ENCODE peak calls at places on chromosomes 7 and 10, in five cellular contexts. One of them, this sample, is unnamed.

GRCh38 chr7:6202117-6202516 is 70.3 kb downstream of the CYTH3 start:
- DNase-seq in HCT116: no peak
- DNase-seq in HepG2: no peak
- DNase-seq in K562: no peak
- DNase-seq in H1: no peak
- DNase-seq in this sample: no peak

GRCh38 chr7:88539977-88540376 is 219.5 kb upstream of the ZNF804B start:
- DNase-seq in HCT116: no peak
- DNase-seq in HepG2: no peak
- DNase-seq in K562: no peak
- DNase-seq in H1: no peak
- DNase-seq in this sample: no peak

GRCh38 chr7:27899601-27900000 is 159.6 kb downstream of the TAX1BP1 start:
- DNase-seq in HCT116: no peak
- DNase-seq in HepG2: no peak
- DNase-seq in K562: no peak
- DNase-seq in H1: no peak
- DNase-seq in this sample: no peak

GRCh38 chr7:127988743-127989142 is 42.5 kb downstream of the LRRC4 start:
- DNase-seq in HCT116: no peak
- DNase-seq in HepG2: no peak
- DNase-seq in K562: no peak
- DNase-seq in H1: no peak
- DNase-seq in this sample: no peak

GRCh38 chr7:146503844-146504243 is 387.2 kb downstream of the CNTNAP2 start:
- DNase-seq in HCT116: no peak
- DNase-seq in HepG2: no peak
- DNase-seq in K562: no peak
- DNase-seq in H1: no peak
- DNase-seq in this sample: no peak

GRCh38 chr7:100013328-100013676 is 2.1 kb upstream of the ZKSCAN1 start:
- DNase-seq in HCT116: no peak
- DNase-seq in HepG2: no peak
- DNase-seq in K562: no peak
- DNase-seq in H1: no peak
- DNase-seq in this sample: no peak

GRCh38 chr10:1368772-1369171 is 312.6 kb downstream of the WDR37 start:
- DNase-seq in HCT116: peak; percentile 45
- DNase-seq in HepG2: peak; percentile 28
- DNase-seq in K562: peak; percentile 64
- DNase-seq in H1: peak; percentile 74
- DNase-seq in this sample: peak; percentile 79

GRCh38 chr10:100655760-100656421 is 89.5 kb upstream of the PAX2 start:
- DNase-seq in HCT116: no peak
- DNase-seq in HepG2: no peak
- DNase-seq in K562: no peak
- DNase-seq in H1: peak; percentile 62
- DNase-seq in this sample: no peak

GRCh38 chr10:70737977-70738376 is 47.2 kb downstream of the TBATA start:
- DNase-seq in HCT116: no peak
- DNase-seq in HepG2: no peak
- DNase-seq in K562: no peak
- DNase-seq in H1: no peak
- DNase-seq in this sample: no peak

GRCh38 chr7:16491148-16491547 is 25.6 kb upstream of the SOSTDC1 start:
- DNase-seq in HCT116: no peak
- DNase-seq in HepG2: peak; percentile 23
- DNase-seq in K562: no peak
- DNase-seq in H1: no peak
- DNase-seq in this sample: no peak

GRCh38 chr7:27922907-27923306 is 182.9 kb downstream of the TAX1BP1 start:
- DNase-seq in HCT116: no peak
- DNase-seq in HepG2: no peak
- DNase-seq in K562: no peak
- DNase-seq in H1: no peak
- DNase-seq in this sample: no peak

GRCh38 chr10:110629680-110630191 is 14.4 kb upstream of the RBM20 start:
- DNase-seq in HCT116: no peak
- DNase-seq in HepG2: peak; percentile 71
- DNase-seq in K562: no peak
- DNase-seq in H1: no peak
- DNase-seq in this sample: no peak

GRCh38 chr7:79302281-79302680 is 151.2 kb downstream of the MAGI2 start:
- DNase-seq in HCT116: no peak
- DNase-seq in HepG2: no peak
- DNase-seq in K562: no peak
- DNase-seq in H1: no peak
- DNase-seq in this sample: no peak

GRCh38 chr10:44752451-44753441 is 158.4 kb upstream of the TMEM72 start:
- DNase-seq in HCT116: no peak
- DNase-seq in HepG2: no peak
- DNase-seq in K562: no peak
- DNase-seq in H1: no peak
- DNase-seq in this sample: peak; percentile 48

GRCh38 chr7:73683916-73684693 is 708 bp downstream of the BUD23 start:
- DNase-seq in HCT116: no peak
- DNase-seq in HepG2: no peak
- DNase-seq in K562: no peak
- DNase-seq in H1: no peak
- DNase-seq in this sample: peak; percentile 42

GRCh38 chr7:75985009-75985517 is 9.3 kb downstream of the TMEM120A start:
- DNase-seq in HCT116: no peak
- DNase-seq in HepG2: no peak
- DNase-seq in K562: no peak
- DNase-seq in H1: no peak
- DNase-seq in this sample: no peak

GRCh38 chr10:3806603-3807002 is 21.6 kb upstream of the KLF6 start:
- DNase-seq in HCT116: no peak
- DNase-seq in HepG2: peak; percentile 39
- DNase-seq in K562: no peak
- DNase-seq in H1: no peak
- DNase-seq in this sample: no peak

GRCh38 chr7:116528008-116528789 is 3.4 kb downstream of the CAV1 start:
- DNase-seq in HCT116: peak; percentile 54
- DNase-seq in HepG2: no peak
- DNase-seq in K562: no peak
- DNase-seq in H1: no peak
- DNase-seq in this sample: no peak

GRCh38 chr7:100673942-100674431 is 447 bp downstream of the GNB2 start:
- DNase-seq in HCT116: no peak
- DNase-seq in HepG2: no peak
- DNase-seq in K562: peak; percentile 66
- DNase-seq in H1: peak; percentile 76
- DNase-seq in this sample: no peak

GRCh38 chr7:91157579-91158320 is 106.5 kb upstream of the FZD1 start:
- DNase-seq in HCT116: no peak
- DNase-seq in HepG2: no peak
- DNase-seq in K562: no peak
- DNase-seq in H1: no peak
- DNase-seq in this sample: no peak

GRCh38 chr10:62396864-62397263 is 22.7 kb downstream of the ZNF365 start:
- DNase-seq in HCT116: no peak
- DNase-seq in HepG2: no peak
- DNase-seq in K562: no peak
- DNase-seq in H1: no peak
- DNase-seq in this sample: no peak

GRCh38 chr10:62399211-62399610 is 25.0 kb downstream of the ZNF365 start:
- DNase-seq in HCT116: no peak
- DNase-seq in HepG2: no peak
- DNase-seq in K562: no peak
- DNase-seq in H1: no peak
- DNase-seq in this sample: no peak

GRCh38 chr10:62402503-62402902 is 28.3 kb downstream of the ZNF365 start:
- DNase-seq in HCT116: no peak
- DNase-seq in HepG2: no peak
- DNase-seq in K562: no peak
- DNase-seq in H1: no peak
- DNase-seq in this sample: no peak
- TF ChIP-seq JUND in HCT116: no peak
- TF ChIP-seq JUND in HepG2: no peak
- TF ChIP-seq JUND in K562: no peak
- TF ChIP-seq JUND in H1: no peak
- TF ChIP-seq JUND in this sample: no peak

GRCh38 chr7:95798401-95798930 is 26.1 kb downstream of the DYNC1I1 start:
- DNase-seq in HCT116: no peak
- DNase-seq in HepG2: no peak
- DNase-seq in K562: no peak
- DNase-seq in H1: no peak
- DNase-seq in this sample: no peak
- TF ChIP-seq JUND in HCT116: no peak
- TF ChIP-seq JUND in HepG2: no peak
- TF ChIP-seq JUND in K562: no peak
- TF ChIP-seq JUND in H1: no peak
- TF ChIP-seq JUND in this sample: no peak

GRCh38 chr10:132415956-132416355 is 19.0 kb downstream of the PWWP2B start:
- DNase-seq in HCT116: no peak
- DNase-seq in HepG2: no peak
- DNase-seq in K562: no peak
- DNase-seq in H1: no peak
- DNase-seq in this sample: no peak

GRCh38 chr10:132416566-132417248 is 19.7 kb downstream of the PWWP2B start:
- DNase-seq in HCT116: no peak
- DNase-seq in HepG2: no peak
- DNase-seq in K562: no peak
- DNase-seq in H1: no peak
- DNase-seq in this sample: no peak

GRCh38 chr10:132414402-132415016 is 17.5 kb downstream of the PWWP2B start:
- DNase-seq in HCT116: no peak
- DNase-seq in HepG2: no peak
- DNase-seq in K562: no peak
- DNase-seq in H1: no peak
- DNase-seq in this sample: no peak

GRCh38 chr10:132413226-132414205 is 16.5 kb downstream of the PWWP2B start:
- DNase-seq in HCT116: no peak
- DNase-seq in HepG2: no peak
- DNase-seq in K562: peak; percentile 33
- DNase-seq in H1: no peak
- DNase-seq in this sample: no peak

GRCh38 chr10:132415255-132415654 is 18.3 kb downstream of the PWWP2B start:
- DNase-seq in HCT116: no peak
- DNase-seq in HepG2: no peak
- DNase-seq in K562: no peak
- DNase-seq in H1: no peak
- DNase-seq in this sample: no peak
- TF ChIP-seq JUND in HCT116: no peak
- TF ChIP-seq JUND in HepG2: no peak
- TF ChIP-seq JUND in K562: no peak
- TF ChIP-seq JUND in H1: no peak
- TF ChIP-seq JUND in this sample: no peak

GRCh38 chr10:92844746-92845145 is 3.6 kb upstream of the EXOC6 start:
- DNase-seq in HCT116: no peak
- DNase-seq in HepG2: no peak
- DNase-seq in K562: no peak
- DNase-seq in H1: no peak
- DNase-seq in this sample: peak; percentile 30

GRCh38 chr10:92846819-92847184 is 1.5 kb upstream of the EXOC6 start:
- DNase-seq in HCT116: no peak
- DNase-seq in HepG2: no peak
- DNase-seq in K562: no peak
- DNase-seq in H1: no peak
- DNase-seq in this sample: no peak

GRCh38 chr10:92848037-92848440 is 281 bp upstream of the EXOC6 start:
- DNase-seq in HCT116: no peak
- DNase-seq in HepG2: no peak
- DNase-seq in K562: no peak
- DNase-seq in H1: no peak
- DNase-seq in this sample: no peak

GRCh38 chr10:92847185-92847864 is 995 bp upstream of the EXOC6 start:
- DNase-seq in HCT116: no peak
- DNase-seq in HepG2: peak; percentile 66
- DNase-seq in K562: no peak
- DNase-seq in H1: no peak
- DNase-seq in this sample: peak; percentile 56

DNA sequence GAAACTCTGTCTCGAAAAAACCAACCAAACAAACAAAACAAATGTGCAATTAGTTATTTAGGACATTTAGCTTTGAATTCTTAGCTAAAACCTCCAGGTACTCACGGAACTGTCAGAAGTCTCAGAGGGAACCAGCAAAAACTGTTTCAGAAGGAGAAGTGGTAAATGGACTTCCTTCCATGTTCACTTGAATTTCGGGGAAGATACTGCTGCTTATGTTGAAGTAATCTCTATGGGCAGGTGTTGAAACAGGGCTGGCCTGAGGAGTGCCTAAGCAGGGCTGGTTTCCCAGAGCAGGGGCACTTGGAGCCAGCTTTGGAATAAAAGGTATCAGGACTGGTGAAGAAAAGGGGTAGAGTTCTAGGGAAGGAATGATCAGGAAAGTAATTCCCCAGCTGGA is 2.4 kb upstream of the EXOC6 start:
- DNase-seq in HCT116: no peak
- DNase-seq in HepG2: no peak
- DNase-seq in K562: no peak
- DNase-seq in H1: no peak
- DNase-seq in this sample: no peak
- TF ChIP-seq JUND in HCT116: no peak
- TF ChIP-seq JUND in HepG2: no peak
- TF ChIP-seq JUND in K562: no peak
- TF ChIP-seq JUND in H1: no peak
- TF ChIP-seq JUND in this sample: no peak

DNA sequence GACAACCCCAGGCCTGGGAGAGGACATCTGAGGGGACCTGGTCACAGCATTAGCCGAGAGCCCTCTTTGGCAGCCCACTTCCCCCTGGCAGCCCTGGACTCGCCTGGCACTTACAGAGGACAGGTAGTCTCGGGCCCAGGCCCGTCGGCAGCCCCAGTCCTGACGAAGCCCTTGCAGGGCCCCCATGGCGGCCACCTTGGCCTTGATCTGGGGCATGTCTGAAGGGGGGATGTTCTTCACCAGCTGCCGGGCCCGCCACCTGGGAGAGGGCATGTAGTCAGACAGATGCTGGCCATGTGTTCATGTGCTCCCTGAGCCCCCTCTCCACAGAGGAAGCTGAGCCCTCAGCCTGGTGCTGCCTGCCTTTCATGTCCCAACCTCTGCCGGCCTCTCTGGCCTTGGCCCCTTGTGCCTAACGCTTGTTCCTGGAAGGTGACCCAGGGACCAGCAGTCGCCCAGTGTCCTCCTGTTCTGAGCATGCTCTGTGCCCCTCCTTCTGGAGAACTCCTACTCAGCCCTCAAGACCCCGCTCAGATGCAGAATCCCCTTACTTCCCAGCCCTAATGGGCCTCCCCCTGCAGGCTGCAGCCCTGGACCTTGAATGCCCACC is 13.9 kb downstream of the MYO1G start:
- DNase-seq in HCT116: no peak
- DNase-seq in HepG2: no peak
- DNase-seq in K562: no peak
- DNase-seq in H1: peak; percentile 51
- DNase-seq in this sample: no peak
- TF ChIP-seq JUND in HCT116: no peak
- TF ChIP-seq JUND in HepG2: no peak
- TF ChIP-seq JUND in K562: no peak
- TF ChIP-seq JUND in H1: no peak
- TF ChIP-seq JUND in this sample: no peak

DNA sequence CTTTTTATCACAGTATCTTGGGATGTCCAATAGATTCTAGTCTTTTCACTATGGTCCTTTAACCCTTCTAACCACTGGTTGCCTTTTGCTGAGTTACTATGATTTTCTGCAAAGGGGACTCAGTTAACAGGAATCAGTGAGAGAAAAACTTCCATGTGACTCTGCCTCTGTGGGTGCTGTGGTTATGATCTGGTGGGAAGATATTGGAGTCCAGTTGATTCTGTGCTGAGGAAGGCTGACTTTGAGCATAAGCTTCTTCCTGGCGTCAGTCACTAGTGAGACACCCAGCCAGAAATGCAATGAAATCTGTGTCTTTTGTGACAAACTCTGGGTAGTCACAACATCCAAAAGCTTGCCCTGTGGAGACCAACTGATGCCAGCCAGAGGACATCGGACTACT is 648.0 kb downstream of the SUGCT start:
- DNase-seq in HCT116: no peak
- DNase-seq in HepG2: no peak
- DNase-seq in K562: no peak
- DNase-seq in H1: no peak
- DNase-seq in this sample: no peak
- TF ChIP-seq JUND in HCT116: no peak
- TF ChIP-seq JUND in HepG2: no peak
- TF ChIP-seq JUND in K562: no peak
- TF ChIP-seq JUND in H1: no peak
- TF ChIP-seq JUND in this sample: no peak

This sample was measured in T47D.